ENCODE peak calls at places on chromosome 21, in five cellular contexts. B is A549, J is H1, N is K562, Z is GM12878. P is an unnamed sample.

GRCh38 chr21:14995695-14996490 is 68.9 kb downstream of the NRIP1 start:
- DNase-seq in B (peak), J (no peak), N (no peak), Z (no peak), P (no peak)

GRCh38 chr21:37257967-37258877 is 8.9 kb downstream of the VPS26C start:
- DNase-seq in B (peak), J (no peak), N (no peak), Z (peak), P (peak)

GRCh38 chr21:42865361-42866160 is 13.8 kb downstream of the WDR4 start:
- DNase-seq in B (no peak), J (no peak), N (no peak), Z (no peak), P (no peak)

GRCh38 chr21:27462786-27463185 is 495.9 kb upstream of the ADAMTS5 start:
- DNase-seq in B (no peak), J (no peak), N (no peak), Z (no peak), P (no peak)

GRCh38 chr21:42844411-42845113 is 34.8 kb downstream of the WDR4 start:
- DNase-seq in B (no peak), J (no peak), N (no peak), Z (no peak), P (no peak)

GRCh38 chr21:41443562-41443961 is 17.5 kb downstream of the MX1 start:
- DNase-seq in B (no peak), J (no peak), N (no peak), Z (no peak), P (no peak)

GRCh38 chr21:24045775-24046215 is 1561.5 kb downstream of the MRPL39 start:
- DNase-seq in B (peak), J (no peak), N (no peak), Z (no peak), P (no peak)

GRCh38 chr21:41564871-41565281 is 56.9 kb upstream of the TMPRSS2 start:
- DNase-seq in B (peak), J (no peak), N (no peak), Z (no peak), P (peak)

GRCh38 chr21:36565616-36566015 is 85.7 kb upstream of the CLDN14 start:
- DNase-seq in B (no peak), J (no peak), N (no peak), Z (no peak), P (no peak)

GRCh38 chr21:22223385-22223784 is 1225.2 kb downstream of the NCAM2 start:
- DNase-seq in B (no peak), J (no peak), N (no peak), Z (peak), P (no peak)

GRCh38 chr21:26965567-26966359 is 1.1 kb downstream of the ADAMTS5 start:
- DNase-seq in B (no peak), J (no peak), N (no peak), Z (no peak), P (no peak)

GRCh38 chr21:8993284-8993942 is 1528.0 kb upstream of the TPTE start:
- DNase-seq in B (peak), J (no peak), N (no peak), Z (no peak), P (peak)

GRCh38 chr21:41951876-41952567 is 1.8 kb downstream of the C2CD2 start:
- DNase-seq in B (no peak), J (no peak), N (no peak), Z (no peak), P (no peak)

GRCh38 chr21:42218836-42219605 is at the start of gene ABCG1:
- DNase-seq in B (no peak), J (no peak), N (peak), Z (no peak), P (no peak)

GRCh38 chr21:42903817-42904216 is 10.7 kb downstream of the NDUFV3 start:
- DNase-seq in B (no peak), J (no peak), N (no peak), Z (no peak), P (no peak)

GRCh38 chr21:15005391-15005790 is 59.4 kb downstream of the NRIP1 start:
- DNase-seq in B (no peak), J (peak), N (no peak), Z (no peak), P (no peak)

GRCh38 chr21:32572574-32573420 is 12.5 kb downstream of the TCP10L start:
- DNase-seq in B (no peak), J (no peak), N (no peak), Z (no peak), P (peak)

GRCh38 chr21:44702973-44703730 is 6.2 kb downstream of the KRTAP10-12 start:
- DNase-seq in B (no peak), J (no peak), N (no peak), Z (no peak), P (peak)

GRCh38 chr21:44700101-44701022 is 3.4 kb downstream of the KRTAP10-12 start:
- DNase-seq in B (no peak), J (no peak), N (no peak), Z (no peak), P (peak)

GRCh38 chr21:44701023-44701400 is 4.0 kb downstream of the KRTAP10-12 start:
- DNase-seq in B (no peak), J (no peak), N (no peak), Z (no peak), P (no peak)

GRCh38 chr21:44702111-44702972 is 5.4 kb downstream of the KRTAP10-12 start:
- DNase-seq in B (no peak), J (no peak), N (no peak), Z (no peak), P (no peak)

DNA sequence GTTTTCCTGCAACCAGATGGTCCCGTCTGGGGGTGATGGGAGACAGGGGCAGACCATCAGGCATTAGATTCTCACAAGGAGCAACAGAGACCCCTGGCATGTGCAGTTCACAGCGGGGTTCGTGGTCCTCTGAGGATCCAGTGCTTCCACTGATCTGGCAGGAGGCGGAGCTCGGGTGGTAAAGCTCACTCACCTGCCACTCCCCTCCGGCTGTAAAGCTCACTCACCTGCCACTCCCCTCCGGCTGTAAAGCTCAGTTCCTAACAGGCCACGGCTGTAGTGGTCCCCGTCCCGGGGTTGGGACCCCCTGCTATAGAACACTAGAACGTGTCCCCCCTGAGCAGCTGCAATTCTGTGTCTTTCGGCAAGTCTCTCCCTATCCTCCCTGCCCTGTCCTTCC is 4.6 kb downstream of the KRTAP10-12 start:
- DNase-seq in B (no peak), J (no peak), N (no peak), Z (no peak), P (no peak)
- TF ChIP-seq KDM1A in B (no peak), J (no peak), N (no peak), Z (no peak), P (no peak)

DNA sequence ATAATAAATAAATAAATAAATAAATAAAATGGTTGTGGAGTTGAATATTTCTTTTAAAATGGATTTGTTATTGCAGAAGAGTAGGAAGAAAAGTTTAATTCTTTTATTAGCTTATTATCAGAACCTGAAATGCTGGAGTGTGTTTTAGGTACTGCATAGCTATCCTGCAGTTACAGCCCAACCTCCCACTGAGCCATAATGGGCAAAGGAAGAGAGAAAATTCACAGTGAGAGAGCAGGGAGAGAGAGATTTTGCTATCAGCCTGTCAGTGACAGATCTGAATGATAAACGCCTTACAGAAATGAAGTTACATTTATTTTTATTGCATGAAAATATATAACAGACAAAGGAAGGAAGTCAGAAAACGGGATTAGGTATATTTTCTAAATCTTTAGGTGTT is 425.2 kb downstream of the USP25 start:
- DNase-seq in B (no peak), J (no peak), N (no peak), Z (no peak), P (no peak)
- TF ChIP-seq KDM1A in B (no peak), J (no peak), N (no peak), Z (no peak), P (no peak)

GRCh38 chr21:28671549-28672195 is 321.0 kb downstream of the LTN1 start:
- DNase-seq in B (no peak), J (no peak), N (no peak), Z (no peak), P (no peak)

GRCh38 chr21:28674807-28675206 is 317.9 kb downstream of the LTN1 start:
- DNase-seq in B (no peak), J (no peak), N (no peak), Z (no peak), P (no peak)

GRCh38 chr21:28669978-28670377 is 322.7 kb downstream of the LTN1 start:
- DNase-seq in B (no peak), J (no peak), N (no peak), Z (no peak), P (no peak)

GRCh38 chr21:28669331-28669730 is 323.3 kb downstream of the LTN1 start:
- DNase-seq in B (no peak), J (no peak), N (no peak), Z (no peak), P (no peak)
- TF ChIP-seq KDM1A in B (no peak), J (no peak), N (no peak), Z (no peak), P (no peak)

GRCh38 chr21:34845521-34846213 is 176.9 kb downstream of the CLIC6 start:
- DNase-seq in B (no peak), J (no peak), N (no peak), Z (peak), P (no peak)
- TF ChIP-seq KDM1A in B (no peak), J (no peak), N (no peak), Z (no peak), P (no peak)

GRCh38 chr21:29215709-29216108 is 83.0 kb upstream of the BACH1 start:
- DNase-seq in B (no peak), J (no peak), N (no peak), Z (no peak), P (no peak)

GRCh38 chr21:29219165-29219770 is 79.5 kb upstream of the BACH1 start:
- DNase-seq in B (no peak), J (no peak), N (no peak), Z (no peak), P (no peak)

GRCh38 chr21:29218749-29219148 is 80.0 kb upstream of the BACH1 start:
- DNase-seq in B (no peak), J (no peak), N (no peak), Z (no peak), P (no peak)

GRCh38 chr21:29221259-29221744 is 77.4 kb upstream of the BACH1 start:
- DNase-seq in B (no peak), J (no peak), N (no peak), Z (no peak), P (no peak)

DNA sequence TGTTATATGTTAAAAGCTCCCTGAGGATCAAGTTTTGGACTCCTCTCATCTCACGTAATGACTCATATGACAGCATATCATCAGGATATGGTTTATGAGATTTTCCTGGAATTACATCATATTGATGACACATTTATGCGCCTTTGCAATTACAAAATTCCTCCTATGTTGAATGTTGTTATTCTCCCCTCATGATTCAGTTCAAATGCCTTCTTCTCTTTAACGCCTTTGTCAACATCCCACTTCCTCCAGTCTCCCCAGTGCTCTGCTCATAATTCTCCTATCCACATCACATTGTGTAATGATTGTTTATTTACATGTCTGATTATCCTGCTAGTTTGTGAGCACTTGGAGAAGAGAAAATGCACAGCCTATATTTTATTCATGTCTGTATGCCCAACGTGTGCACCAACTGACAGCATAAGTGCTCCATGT is 80.9 kb upstream of the BACH1 start:
- DNase-seq in B (peak), J (no peak), N (no peak), Z (no peak), P (peak)
- TF ChIP-seq KDM1A in B (no peak), J (no peak), N (no peak), Z (no peak), P (no peak)

GRCh38 chr21:18661842-18662241 is 258.3 kb upstream of the TMPRSS15 start:
- DNase-seq in B (no peak), J (no peak), N (no peak), Z (no peak), P (no peak)

GRCh38 chr21:18655927-18656326 is 252.3 kb upstream of the TMPRSS15 start:
- DNase-seq in B (no peak), J (no peak), N (no peak), Z (no peak), P (no peak)
- TF ChIP-seq KDM1A in B (no peak), J (no peak), N (no peak), Z (no peak), P (no peak)

DNA sequence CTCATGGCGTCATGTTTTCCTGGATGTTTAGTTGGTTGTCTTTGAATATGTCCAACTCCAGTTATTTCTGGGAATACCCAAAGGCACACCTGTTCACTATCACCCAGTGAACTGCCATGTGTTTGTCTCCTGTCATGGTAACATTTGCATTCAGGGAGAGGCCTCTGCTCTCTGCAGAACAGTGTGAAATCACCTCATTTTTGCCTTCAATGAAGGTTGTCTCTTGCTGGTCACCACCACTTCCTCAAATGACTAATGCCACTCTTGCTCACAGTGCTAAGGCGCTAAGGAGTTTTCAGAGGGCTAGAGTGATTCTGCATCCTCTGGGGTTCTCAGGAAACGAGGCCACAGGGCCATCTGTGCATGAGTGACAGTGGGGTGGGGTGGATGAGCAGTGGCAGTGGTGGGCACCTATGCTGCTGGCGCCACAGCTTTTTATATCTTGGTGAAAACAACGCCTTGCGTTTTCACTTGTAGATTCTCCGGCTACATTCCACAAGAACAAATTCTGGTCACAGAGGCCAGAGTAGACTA is 60.0 kb upstream of the ATP5PO start:
- DNase-seq in B (peak), J (no peak), N (no peak), Z (peak), P (no peak)
- TF ChIP-seq KDM1A in B (no peak), J (no peak), N (peak), Z (no peak), P (no peak)

DNA sequence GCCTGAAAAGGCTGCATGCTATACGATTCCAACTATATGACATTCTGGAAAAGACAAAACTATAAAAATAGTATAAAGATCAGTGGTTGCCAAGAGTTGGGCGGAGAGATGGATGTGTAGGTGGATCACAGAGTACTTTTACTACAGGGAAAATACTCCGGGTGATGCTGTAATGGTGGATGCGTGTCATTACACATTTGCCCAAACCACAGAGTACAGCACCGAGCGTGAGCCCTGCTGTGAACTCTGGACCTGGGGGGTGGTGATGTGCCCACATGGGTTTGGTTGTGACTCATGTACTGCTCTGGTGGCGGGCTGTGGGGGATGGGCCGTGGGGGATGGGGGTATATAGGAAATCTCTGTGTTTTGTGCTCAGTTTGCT is 162.7 kb upstream of the COL6A1 start:
- DNase-seq in B (peak), J (no peak), N (no peak), Z (peak), P (peak)
- TF ChIP-seq KDM1A in B (no peak), J (no peak), N (no peak), Z (no peak), P (no peak)

P was measured in HepG2.